ENCODE peak calls at places on chromosomes 1 and 21, in nine cellular contexts. D is effector memory CD4-positive, alpha-beta T cell; M is stimulated activated naive CD8-positive, alpha-beta T cell treated with anti-CD3 and anti-CD28 coated beads, Interleukin-15, Interleukin-2, amounts not matched to agents 100 U/mL and 50 U/mL, for 24 hours; E is stimulated activated CD4-positive, alpha-beta T cell treated with anti-CD3 and anti-CD28 coated beads, Interleukin-12 subunit alpha, Interleukin-12 subunit beta, amount 100 ng/mL, for 48 hours; X is GF-D8; A is frontal cortex; F is T-helper 1 cell; R is ACHN; O is globus pallidus. I is an unnamed sample.

GRCh38 chr1:174413632-174414031 is 34.1 kb upstream of the GPR52 start:
- DNase-seq in M (no peak), A (no peak), D (no peak), R (peak), O (peak), F (no peak), E (no peak), X (no peak), I (no peak)

GRCh38 chr1:37480581-37481288 is 6.4 kb downstream of the ZC3H12A start:
- DNase-seq in X (no peak), E (no peak), F (no peak), M (no peak), D (no peak), A (no peak), R (no peak), O (no peak), I (no peak)

GRCh38 chr1:157992031-157992568 is 1.3 kb upstream of the KIRREL1 start:
- DNase-seq in X (no peak), F (no peak), O (peak), R (peak), A (peak), E (peak), M (peak), D (peak), I (peak)

GRCh38 chr21:15282666-15283065 is 217.9 kb upstream of the NRIP1 start:
- DNase-seq in F (no peak), O (no peak), X (no peak), E (no peak), A (no peak), D (no peak), M (no peak), R (no peak), I (no peak)

GRCh38 chr1:114755006-114755936 is 2.5 kb downstream of the CSDE1 start:
- DNase-seq in O (no peak), X (peak), D (no peak), A (no peak), F (no peak), R (no peak), M (no peak), E (no peak), I (no peak)

GRCh38 chr1:223703668-223704013 is 8.7 kb upstream of the CAPN2 start:
- DNase-seq in R (no peak), E (no peak), M (no peak), O (no peak), F (no peak), D (no peak), X (no peak), A (no peak), I (no peak)

GRCh38 chr1:88661951-88662664 is 22.0 kb upstream of the PKN2 start:
- DNase-seq in E (no peak), A (no peak), F (no peak), D (no peak), O (no peak), M (no peak), R (no peak), X (no peak), I (no peak)

GRCh38 chr1:967466-968343 is 1.4 kb downstream of the PLEKHN1 start:
- DNase-seq in O (no peak), M (no peak), E (no peak), A (no peak), R (no peak), X (no peak), F (no peak), D (no peak), I (no peak)

GRCh38 chr1:242002072-242002471 is 3.2 kb upstream of the MAP1LC3C start:
- DNase-seq in D (no peak), F (no peak), M (no peak), O (no peak), X (no peak), A (no peak), R (no peak), E (no peak), I (no peak)

GRCh38 chr21:33884361-33885157 is 31.0 kb downstream of the ATP5PO start:
- DNase-seq in X (no peak), E (no peak), A (no peak), R (no peak), D (no peak), M (no peak), F (no peak), O (no peak), I (no peak)

GRCh38 chr1:203043830-203044545 is 17.7 kb downstream of the PPFIA4 start:
- DNase-seq in X (no peak), F (no peak), M (no peak), A (no peak), E (no peak), O (no peak), D (no peak), R (no peak), I (no peak)